ENCODE peak calls at places on chromosomes 5 and 9, in ten cellular contexts. V, H, T, J, P, Q, G, A, W and M are unnamed samples.

GRCh38 chr9:78118742-78119473 is 87.3 kb upstream of the GNAQ start:
- DNase-seq in V (no peak), H (no peak), T (no peak), J (peak), P (no peak), Q (no peak), G (no peak), A (peak), W (peak), M (no peak)

GRCh38 chr9:112777914-112778313 is 27.4 kb downstream of the SNX30 start:
- DNase-seq in V (no peak), H (no peak), T (peak), J (peak), P (no peak), Q (no peak), G (no peak), A (no peak), W (no peak), M (no peak)

GRCh38 chr9:85185486-85186217 is 516.1 kb downstream of the NTRK2 start:
- DNase-seq in V (no peak), H (no peak), T (no peak), J (no peak), P (no peak), Q (no peak), G (no peak), A (no peak), W (no peak), M (no peak)

GRCh38 chr9:88742483-88742882 is 207.5 kb downstream of the NXNL2 start:
- DNase-seq in V (no peak), H (no peak), T (peak), J (peak), P (no peak), Q (no peak), G (no peak), A (no peak), W (no peak), M (no peak)

GRCh38 chr5:1643651-1644392 is 120.1 kb upstream of the LPCAT1 start:
- DNase-seq in V (no peak), H (no peak), T (no peak), J (no peak), P (peak), Q (no peak), G (no peak), A (no peak), W (no peak), M (no peak)

GRCh38 chr5:36826694-36827093 is 49.9 kb upstream of the NIPBL start:
- DNase-seq in V (no peak), H (no peak), T (no peak), J (no peak), P (no peak), Q (no peak), G (no peak), A (no peak), W (no peak), M (no peak)

GRCh38 chr5:153463806-153464205 is 26.7 kb upstream of the GRIA1 start:
- DNase-seq in V (no peak), H (no peak), T (no peak), J (no peak), P (peak), Q (no peak), G (no peak), A (no peak), W (no peak), M (peak)

GRCh38 chr5:55593115-55593472 is 58.3 kb upstream of the PLPP1 start:
- DNase-seq in V (no peak), H (no peak), T (no peak), J (no peak), P (no peak), Q (peak), G (no peak), A (no peak), W (no peak), M (no peak)

GRCh38 chr5:92518318-92518913 is 1062.6 kb downstream of the NR2F1-AS1 start:
- DNase-seq in V (no peak), H (peak), T (peak), J (peak), P (peak), Q (no peak), G (no peak), A (no peak), W (no peak), M (no peak)

GRCh38 chr5:137199966-137200365 is 299.2 kb downstream of the SPOCK1 start:
- DNase-seq in V (no peak), H (no peak), T (no peak), J (peak), P (peak), Q (no peak), G (no peak), A (no peak), W (no peak), M (no peak)

GRCh38 chr5:128356011-128356410 is 182.0 kb downstream of the FBN2 start:
- DNase-seq in V (no peak), H (no peak), T (peak), J (no peak), P (no peak), Q (no peak), G (no peak), A (no peak), W (no peak), M (no peak)

GRCh38 chr5:176676361-176676824 is 29.1 kb downstream of the TSPAN17 start:
- DNase-seq in V (no peak), H (no peak), T (peak), J (peak), P (peak), Q (no peak), G (no peak), A (no peak), W (no peak), M (no peak)

GRCh38 chr5:15995206-15996052 is 184.2 kb downstream of the MARCHF11 start:
- DNase-seq in V (no peak), H (peak), T (peak), J (peak), P (peak), Q (peak), G (no peak), A (no peak), W (no peak), M (peak)

GRCh38 chr9:95507456-95508241 is 9.1 kb downstream of the PTCH1 start:
- DNase-seq in V (peak), H (no peak), T (peak), J (no peak), P (peak), Q (no peak), G (peak), A (peak), W (peak), M (no peak)

GRCh38 chr5:72066658-72067057 is 40.6 kb upstream of the MAP1B start:
- DNase-seq in V (no peak), H (no peak), T (peak), J (peak), P (peak), Q (no peak), G (no peak), A (no peak), W (no peak), M (no peak)

GRCh38 chr5:62315376-62316049 is 9.5 kb downstream of the KIF2A start:
- DNase-seq in V (no peak), H (no peak), T (no peak), J (no peak), P (peak), Q (no peak), G (no peak), A (no peak), W (no peak), M (no peak)

GRCh38 chr9:119453490-119453911 is 84.3 kb upstream of the BRINP1 start:
- DNase-seq in V (no peak), H (no peak), T (no peak), J (no peak), P (no peak), Q (no peak), G (no peak), A (no peak), W (no peak), M (no peak)

GRCh38 chr5:116042375-116042774 is 10.1 kb downstream of the ARL14EPL start:
- DNase-seq in V (no peak), H (no peak), T (no peak), J (no peak), P (no peak), Q (no peak), G (no peak), A (no peak), W (no peak), M (no peak)

GRCh38 chr9:21119093-21119770 is 22.4 kb downstream of the IFNW1 start:
- DNase-seq in V (no peak), H (no peak), T (no peak), J (no peak), P (no peak), Q (peak), G (no peak), A (no peak), W (no peak), M (no peak)

GRCh38 chr9:78788101-78788500 is 491.2 kb downstream of the PSAT1 start:
- DNase-seq in V (no peak), H (no peak), T (no peak), J (peak), P (no peak), Q (no peak), G (no peak), A (no peak), W (no peak), M (no peak)

GRCh38 chr5:179818746-179819295 is 1.9 kb upstream of the SQSTM1 start:
- DNase-seq in V (peak), H (peak), T (peak), J (peak), P (peak), Q (peak), G (peak), A (peak), W (peak), M (no peak)

GRCh38 chr5:171953860-171954701 is 52.4 kb downstream of the FBXW11 start:
- DNase-seq in V (no peak), H (no peak), T (no peak), J (peak), P (peak), Q (no peak), G (no peak), A (no peak), W (no peak), M (no peak)

GRCh38 chr5:79837707-79838620 is 148.3 kb downstream of the CMYA5 start:
- DNase-seq in V (no peak), H (no peak), T (no peak), J (no peak), P (no peak), Q (no peak), G (no peak), A (no peak), W (no peak), M (no peak)